ENCODE peak calls at places on chromosomes 7 and 10, in ten cellular contexts. O is brain microvascular endothelial cell; W is cardiac fibroblast; L is GM23248; Q is heart left ventricle; H is NB4; I is left ventricle myocardium inferior; T is psoas muscle; J is CD8-positive, alpha-beta memory T cell; M is OCI-LY7. F is an unnamed sample.

GRCh38 chr7:55127622-55128081 is 108.8 kb downstream of the EGFR start:
- DNase-seq in O (peak; percentile 83), W (peak; percentile 87), L (peak; percentile 49), Q (no peak), H (no peak), I (no peak), T (no peak), J (no peak), M (no peak), F (peak; percentile 89)

GRCh38 chr10:48705407-48705938 is 20.8 kb downstream of the WDFY4 start:
- DNase-seq in O (no peak), W (no peak), L (no peak), Q (no peak), H (no peak), I (no peak), T (no peak), J (no peak), M (no peak), F (no peak)

GRCh38 chr7:7395785-7396184 is 139.9 kb downstream of the COL28A1 start:
- DNase-seq in O (no peak), W (no peak), L (no peak), Q (no peak), H (no peak), I (no peak), T (no peak), J (no peak), M (no peak), F (no peak)

GRCh38 chr10:130740166-130740565 is 571.4 kb downstream of the TCERG1L start:
- DNase-seq in O (no peak), W (no peak), L (no peak), Q (no peak), H (no peak), I (no peak), T (no peak), J (no peak), M (no peak), F (no peak)

GRCh38 chr7:40437498-40437897 is 302.7 kb downstream of the SUGCT start:
- DNase-seq in O (peak; percentile 89), W (peak; percentile 98), L (peak; percentile 90), Q (no peak), H (no peak), I (no peak), T (no peak), J (no peak), M (no peak), F (peak; percentile 96)

GRCh38 chr7:119964640-119965542 is 308.1 kb upstream of the KCND2 start:
- DNase-seq in O (peak; percentile 36), W (peak; percentile 52), L (peak; percentile 14), Q (no peak), H (no peak), I (no peak), T (no peak), J (no peak), M (no peak), F (peak; percentile 36)

GRCh38 chr7:74069790-74070618 is 13.6 kb upstream of the LIMK1 start:
- DNase-seq in O (no peak), W (no peak), L (no peak), Q (no peak), H (peak; percentile 49), I (no peak), T (no peak), J (no peak), M (no peak), F (no peak)

GRCh38 chr10:5508786-5509185 is 9.4 kb upstream of the CALML5 start:
- DNase-seq in O (no peak), W (no peak), L (no peak), Q (no peak), H (no peak), I (no peak), T (no peak), J (peak; percentile 29), M (no peak), F (no peak)

GRCh38 chr10:30353851-30354250 is 4.8 kb upstream of the MTPAP start:
- DNase-seq in O (peak; percentile 86), W (peak; percentile 85), L (peak; percentile 93), Q (no peak), H (peak; percentile 17), I (no peak), T (no peak), J (no peak), M (no peak), F (peak; percentile 80)

GRCh38 chr7:8435597-8436243 is 2.3 kb downstream of the NXPH1 start:
- DNase-seq in O (no peak), W (no peak), L (no peak), Q (no peak), H (no peak), I (no peak), T (no peak), J (peak; percentile 20), M (no peak), F (no peak)

GRCh38 chr10:77296534-77297369 is 340.9 kb downstream of the KCNMA1 start:
- DNase-seq in O (no peak), W (no peak), L (no peak), Q (no peak), H (no peak), I (no peak), T (no peak), J (no peak), M (no peak), F (peak; percentile 8)

GRCh38 chr10:133130602-133131001 is 29.4 kb upstream of the KNDC1 start:
- DNase-seq in O (no peak), W (no peak), L (no peak), Q (no peak), H (no peak), I (peak; percentile 2), T (no peak), J (no peak), M (no peak), F (no peak)

DNA sequence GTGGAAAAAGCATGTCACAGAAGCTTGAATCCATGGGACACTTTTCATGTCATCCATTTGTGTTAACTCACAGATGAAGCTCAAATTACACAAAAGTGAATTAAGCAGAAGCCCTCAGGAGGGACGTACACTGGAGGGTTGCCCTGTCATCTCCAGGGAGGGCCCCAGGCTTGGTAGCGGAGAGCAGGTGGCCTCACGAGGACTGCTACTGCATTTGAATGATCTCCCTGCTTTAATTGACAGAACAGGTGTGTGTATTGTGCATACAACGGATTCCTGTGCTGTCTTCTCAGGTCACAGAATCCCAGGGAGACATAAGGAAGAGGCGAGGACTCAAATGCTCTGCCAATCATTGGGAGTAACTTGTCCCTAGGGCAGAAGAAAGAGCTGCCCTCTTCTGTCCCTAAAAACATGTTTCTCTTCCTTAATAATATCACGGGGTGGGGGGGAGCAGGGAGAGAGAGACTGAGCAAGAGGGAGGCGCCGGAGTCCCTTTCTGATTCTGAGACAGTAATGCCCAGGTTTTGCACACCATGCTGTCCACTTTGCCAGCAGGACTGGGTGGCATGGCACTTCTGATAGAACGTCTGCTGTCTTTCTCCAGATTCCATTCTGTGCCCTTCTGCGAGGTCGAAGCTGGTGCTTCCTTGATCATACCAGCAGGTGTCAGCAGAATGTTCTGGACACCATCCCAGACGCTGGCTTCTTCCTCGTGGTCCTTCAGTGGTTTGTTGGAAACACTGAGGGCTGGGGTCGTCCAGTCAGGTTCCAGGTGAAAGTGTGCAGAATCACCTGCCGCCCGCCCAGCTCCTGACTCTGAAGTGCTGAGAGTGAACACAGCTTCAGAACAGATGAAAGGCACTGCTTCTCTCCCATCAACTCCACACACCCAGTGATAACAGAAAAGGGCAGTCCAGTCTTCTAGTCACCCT is 26.1 kb upstream of the RASGEF1A start:
- DNase-seq in O (peak; percentile 49), W (peak; percentile 61), L (peak; percentile 72), Q (peak; percentile 23), H (peak; percentile 63), I (no peak), T (peak; percentile 39), J (peak; percentile 62), M (peak; percentile 64), F (peak; percentile 51)
- H3K4me3 ChIP-seq in O (no peak overlapping the region), W (no peak overlapping the region), L (no peak overlapping the region), Q (no peak overlapping the region), H (no peak overlapping the region), I (no peak overlapping the region), T (peak overlapping the region; percentile 16), J (peak overlapping the region; percentile 8), M (no peak overlapping the region), F (no peak overlapping the region)

GRCh38 chr10:91632671-91633550 is at the start of gene PPP1R3C:
- DNase-seq in O (peak; percentile 77), W (peak; percentile 87), L (peak; percentile 98), Q (peak; percentile 90), H (no peak), I (peak; percentile 90), T (peak; percentile 92), J (no peak), M (no peak), F (peak; percentile 79)
- H3K4me3 ChIP-seq in O (peak within 1 kb of the TSS; percentile 72), W (peak within 1 kb of the TSS; percentile 76), L (peak within 1 kb of the TSS; percentile 96), Q (peak within 1 kb of the TSS; percentile 62), H (no peak within 1 kb of the TSS), I (peak within 1 kb of the TSS; percentile 75), T (peak within 1 kb of the TSS; percentile 70), J (peak within 1 kb of the TSS; percentile 40), M (no peak within 1 kb of the TSS), F (peak within 1 kb of the TSS; percentile 54)

DNA sequence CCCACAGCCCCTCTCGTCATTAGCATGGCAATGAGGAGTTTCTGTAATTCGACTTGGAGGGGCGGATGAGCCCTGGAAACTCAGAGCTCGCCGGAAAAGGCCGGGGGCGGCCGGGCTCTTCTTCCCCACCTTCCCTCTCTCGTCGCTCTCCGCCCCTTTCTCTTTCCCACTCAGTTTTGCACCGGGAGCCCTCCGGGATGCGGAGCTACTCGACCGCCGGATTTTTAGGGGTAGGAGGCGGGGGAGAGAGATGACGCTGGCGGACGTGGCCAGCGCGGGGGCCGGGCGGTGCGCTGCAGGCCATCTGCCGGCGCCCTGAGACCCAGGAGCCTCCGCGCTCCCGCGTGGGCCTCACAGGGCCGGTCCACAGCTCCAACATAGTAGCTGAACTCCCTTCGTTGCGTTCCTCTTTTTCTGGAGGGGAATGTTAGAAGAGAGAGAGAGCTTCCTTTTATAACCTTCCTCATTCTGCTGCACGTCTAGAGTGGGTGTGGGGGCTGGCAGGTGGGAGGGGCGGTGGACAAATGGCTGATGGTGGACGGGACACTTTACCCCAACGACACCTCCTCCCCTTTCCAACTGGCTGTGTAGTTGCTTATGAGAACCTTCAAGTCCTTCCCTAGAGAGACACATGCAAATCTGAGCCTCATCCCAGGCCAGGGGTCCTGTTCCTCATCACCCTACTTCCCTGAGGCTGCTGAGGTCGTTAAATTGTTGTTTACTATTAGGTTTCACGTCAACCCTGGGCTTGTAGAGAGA is 1.1 kb upstream of the HOXA1 start:
- DNase-seq in O (no peak), W (no peak), L (peak; percentile 80), Q (no peak), H (peak; percentile 70), I (no peak), T (peak; percentile 56), J (no peak), M (peak; percentile 12), F (peak; percentile 59)
- H3K4me3 ChIP-seq in O (peak overlapping the region; percentile 68), W (peak overlapping the region; percentile 44), L (peak overlapping the region; percentile 80), Q (peak overlapping the region; percentile 49), H (peak overlapping the region; percentile 82), I (peak overlapping the region; percentile 71), T (peak overlapping the region; percentile 98), J (peak overlapping the region; percentile 57), M (peak overlapping the region; percentile 80), F (peak overlapping the region; percentile 93)

DNA sequence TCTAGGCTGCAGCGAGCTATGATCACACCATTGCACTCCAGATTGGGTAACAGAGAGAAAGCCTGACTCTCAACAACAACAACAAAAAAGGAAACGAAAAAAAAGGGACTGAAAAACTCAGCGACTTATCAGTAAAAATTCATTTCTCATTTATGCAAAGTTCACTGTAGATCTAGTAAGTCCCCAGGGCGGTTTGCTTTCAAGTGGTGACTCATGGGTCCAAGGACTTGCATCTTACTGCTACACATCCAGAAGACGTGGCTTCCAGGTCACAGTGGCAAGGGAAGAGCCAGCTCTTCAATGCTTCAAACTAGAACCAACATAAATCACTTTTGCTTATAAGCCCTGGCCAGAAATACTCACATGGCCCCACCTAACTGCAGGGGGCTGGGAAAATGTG is 178.3 kb upstream of the AUTS2 start:
- DNase-seq in O (no peak), W (no peak), L (peak; percentile 27), Q (no peak), H (peak; percentile 21), I (no peak), T (no peak), J (no peak), M (no peak), F (peak; percentile 24)
- H3K4me3 ChIP-seq in O (no peak overlapping the region), W (no peak overlapping the region), L (no peak overlapping the region), Q (no peak overlapping the region), H (no peak overlapping the region), I (no peak overlapping the region), T (no peak overlapping the region), J (no peak overlapping the region), M (no peak overlapping the region), F (no peak overlapping the region)